ENCODE peak calls at places on chromosome 21, in seven cellular contexts. J is BE2C; I is activated T-helper 1 cell treated with anti-CD3 and anti-CD28 coated beads, Interleukin-12 subunit alpha, Interleukin-12 subunit beta, Interleukin-2, Interleukin-4 antibody, amounts not matched to agents 30 ng/mL and 10 ng/mL and 1 ng/mL, durations not matched to agents 14 hours and 24 hours and 36 hours; Z is NCI-H524; B is IMR-90; H is lower leg skin; R is hippocampal formation. Y is an unnamed sample.

GRCh38 chr21:44858291-44858690 is 15.2 kb downstream of the PTTG1IP start:
- DNase-seq in I (no peak), Z (no peak), B (no peak), H (no peak), J (no peak), R (no peak), Y (no peak)

GRCh38 chr21:44006656-44007055 is 5.5 kb upstream of the TRAPPC10 start:
- DNase-seq in H (no peak), R (no peak), B (peak), Z (no peak), I (no peak), J (no peak), Y (peak)

GRCh38 chr21:29258626-29259335 is 39.9 kb upstream of the BACH1 start:
- DNase-seq in Z (no peak), H (no peak), B (peak), R (no peak), I (no peak), J (no peak), Y (peak)

GRCh38 chr21:41360072-41360821 is 1.6 kb upstream of the MX2 start:
- DNase-seq in R (no peak), J (no peak), Z (no peak), I (no peak), B (peak), H (peak), Y (no peak)

GRCh38 chr21:46551636-46552241 is 53.1 kb downstream of the S100B start:
- DNase-seq in H (no peak), J (no peak), R (no peak), I (no peak), B (no peak), Z (no peak), Y (no peak)

GRCh38 chr21:32717851-32718316 is 9.9 kb downstream of the SYNJ1 start:
- DNase-seq in B (peak), H (no peak), J (no peak), R (no peak), I (no peak), Z (no peak), Y (no peak)

GRCh38 chr21:17783816-17784598 is 35.1 kb downstream of the C21orf91 start:
- DNase-seq in B (no peak), Z (no peak), R (no peak), H (no peak), I (no peak), J (no peak), Y (no peak)

GRCh38 chr21:38181101-38181500 is 75.7 kb upstream of the KCNJ15 start:
- DNase-seq in I (no peak), R (no peak), B (no peak), Z (no peak), H (no peak), J (no peak), Y (no peak)

GRCh38 chr21:29423521-29423920 is 124.8 kb downstream of the BACH1 start:
- DNase-seq in R (no peak), H (no peak), I (no peak), B (no peak), Z (peak), J (no peak), Y (no peak)

GRCh38 chr21:19566975-19567374 is 1163.4 kb upstream of the TMPRSS15 start:
- DNase-seq in I (no peak), H (no peak), J (no peak), R (no peak), B (no peak), Z (no peak), Y (no peak)

Y was measured in MG63.